ENCODE peak calls at places on chromosome 17, in ten cellular contexts. F is A549, X is spleen, U is IMR-90, M is breast epithelium, I is lower leg skin, K is sigmoid colon, S is ovary, C is body of pancreas, R is heart left ventricle. G is an unnamed sample.
A peak's percentile ranks its signal among the peaks of the same experiment; 100 is the strongest.

GRCh38 chr17:13003454-13003851 is 14.4 kb downstream of the ELAC2 start:
- DNase-seq in S (no peak), F (no peak), X (peak; percentile 71), K (peak; percentile 62), I (no peak), U (no peak), C (no peak), M (no peak), R (no peak), G (no peak)

GRCh38 chr17:34251186-34251585 is 3.9 kb upstream of the CCL2 start:
- DNase-seq in C (no peak), S (no peak), U (no peak), I (no peak), X (no peak), M (no peak), K (no peak), F (no peak), R (no peak), G (no peak)

GRCh38 chr17:76517638-76518038 is 16.4 kb upstream of the RHBDF2 start:
- DNase-seq in S (no peak), X (no peak), I (no peak), F (no peak), M (no peak), R (no peak), K (no peak), C (no peak), U (no peak), G (no peak)

GRCh38 chr17:12113156-12113555 is 92.5 kb downstream of the MAP2K4 start:
- DNase-seq in C (no peak), R (no peak), F (no peak), X (no peak), S (no peak), I (no peak), U (no peak), M (no peak), K (no peak), G (no peak)

GRCh38 chr17:17363638-17364337 is 60.6 kb downstream of the NT5M start:
- DNase-seq in U (no peak), C (no peak), M (peak; percentile 40), K (peak; percentile 44), X (peak; percentile 62), F (no peak), S (peak; percentile 13), I (peak; percentile 80), R (no peak), G (no peak)

GRCh38 chr17:62855136-62855535 is 47.0 kb upstream of the MARCHF10 start:
- DNase-seq in I (no peak), X (no peak), R (no peak), F (no peak), K (no peak), M (no peak), U (no peak), C (no peak), S (no peak), G (no peak)

GRCh38 chr17:78689029-78689428 is 93.0 kb downstream of the CYTH1 start:
- DNase-seq in U (no peak), R (no peak), K (no peak), M (no peak), X (no peak), F (no peak), S (no peak), I (no peak), C (no peak), G (peak; percentile 11)

GRCh38 chr17:6065351-6065750 is 4.8 kb upstream of the WSCD1 start:
- DNase-seq in S (no peak), F (no peak), M (no peak), U (no peak), I (no peak), R (no peak), X (peak; percentile 40), K (no peak), C (no peak), G (no peak)

GRCh38 chr17:2796164-2797140 is at the start of gene RAP1GAP2:
- DNase-seq in S (no peak), R (peak; percentile 61), F (no peak), C (no peak), X (peak; percentile 95), I (peak; percentile 92), U (no peak), K (peak; percentile 77), M (no peak), G (no peak)

GRCh38 chr17:73750975-73751374 is 106.7 kb upstream of the SDK2 start:
- DNase-seq in I (no peak), R (no peak), K (no peak), F (no peak), M (no peak), U (no peak), X (no peak), C (peak; percentile 28), S (no peak), G (no peak)

GRCh38 chr17:51857052-51857593 is 301.4 kb downstream of the CA10 start:
- DNase-seq in C (no peak), X (no peak), K (no peak), M (no peak), S (no peak), F (no peak), U (no peak), R (no peak), I (no peak), G (no peak)

GRCh38 chr17:82082456-82082855 is 15.6 kb downstream of the FASN start:
- DNase-seq in M (no peak), F (no peak), R (no peak), C (no peak), S (no peak), U (no peak), X (no peak), K (no peak), I (no peak), G (no peak)
- TF ChIP-seq POLR2A in M (no peak), F (no peak), R (no peak), C (no peak), S (no peak), U (no peak), X (no peak), K (no peak), I (no peak), G (no peak)

DNA sequence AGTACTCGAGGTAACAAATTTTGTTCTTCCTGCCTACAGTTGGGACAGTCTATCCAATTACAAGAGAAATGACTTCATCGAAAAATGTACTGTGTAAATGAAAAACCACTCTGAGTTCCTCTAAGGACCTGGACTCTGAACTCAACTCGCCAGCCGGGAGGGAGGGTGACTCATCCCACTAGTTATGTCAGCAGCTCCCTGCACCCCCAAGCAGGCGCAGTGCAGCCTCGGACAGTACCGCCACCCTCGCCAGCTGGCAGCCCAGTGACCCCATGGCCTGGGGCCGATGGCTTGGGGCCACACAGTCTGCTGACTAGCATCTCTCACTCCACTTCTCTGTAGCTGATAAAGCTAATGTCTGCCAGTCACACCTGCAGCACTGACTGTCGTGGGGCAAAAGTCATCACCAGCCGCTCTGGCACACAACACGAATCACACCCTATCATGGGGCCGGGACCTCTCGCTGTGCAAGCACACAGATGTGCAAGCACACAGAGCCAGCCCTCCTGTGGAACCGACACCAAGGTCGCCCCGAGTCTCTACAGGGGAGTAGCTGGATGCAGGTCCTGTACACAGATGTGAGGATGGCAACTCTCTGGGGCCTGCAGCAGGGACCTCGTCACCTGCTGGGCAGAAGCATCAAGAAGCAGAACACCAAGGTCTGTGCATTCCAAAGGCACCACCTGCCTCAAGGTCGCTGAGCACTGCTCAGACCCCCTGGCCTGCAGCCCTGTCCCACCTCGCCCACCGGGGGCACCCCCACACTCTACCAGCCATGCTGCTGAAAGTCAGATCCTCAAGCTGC is 5.7 kb downstream of the CSNK1D start:
- DNase-seq in M (peak; percentile 88), C (peak; percentile 96), S (peak; percentile 87), K (peak; percentile 98), F (peak; percentile 97), I (peak; percentile 98), X (peak; percentile 86), R (peak; percentile 88), U (peak; percentile 96), G (peak; percentile 87)
- TF ChIP-seq POLR2A in M (no peak), C (no peak), S (no peak), K (no peak), F (no peak), I (no peak), X (no peak), R (no peak), U (no peak), G (no peak)

GRCh38 chr17:39826334-39826733 is 37.8 kb downstream of the IKZF3 start:
- DNase-seq in C (no peak), F (no peak), S (no peak), U (no peak), I (no peak), K (no peak), R (no peak), X (no peak), M (no peak), G (no peak)

GRCh38 chr17:39820987-39821386 is 43.1 kb downstream of the IKZF3 start:
- DNase-seq in X (no peak), F (no peak), R (no peak), S (no peak), M (no peak), U (no peak), C (no peak), I (no peak), K (no peak), G (no peak)

GRCh38 chr17:39820541-39820940 is 43.6 kb downstream of the IKZF3 start:
- DNase-seq in M (no peak), C (no peak), R (no peak), S (no peak), U (no peak), K (no peak), X (no peak), F (no peak), I (no peak), G (no peak)

GRCh38 chr17:39822051-39822450 is 42.1 kb downstream of the IKZF3 start:
- DNase-seq in U (no peak), I (no peak), X (no peak), F (no peak), S (no peak), K (no peak), C (no peak), R (no peak), M (no peak), G (no peak)

GRCh38 chr17:39823407-39824054 is 40.6 kb downstream of the IKZF3 start:
- DNase-seq in U (no peak), C (no peak), F (peak; percentile 26), I (no peak), K (no peak), M (no peak), X (no peak), S (no peak), R (no peak), G (no peak)
- TF ChIP-seq POLR2A in U (no peak), C (no peak), F (no peak), I (no peak), K (no peak), M (no peak), X (no peak), S (no peak), R (no peak), G (no peak)

DNA sequence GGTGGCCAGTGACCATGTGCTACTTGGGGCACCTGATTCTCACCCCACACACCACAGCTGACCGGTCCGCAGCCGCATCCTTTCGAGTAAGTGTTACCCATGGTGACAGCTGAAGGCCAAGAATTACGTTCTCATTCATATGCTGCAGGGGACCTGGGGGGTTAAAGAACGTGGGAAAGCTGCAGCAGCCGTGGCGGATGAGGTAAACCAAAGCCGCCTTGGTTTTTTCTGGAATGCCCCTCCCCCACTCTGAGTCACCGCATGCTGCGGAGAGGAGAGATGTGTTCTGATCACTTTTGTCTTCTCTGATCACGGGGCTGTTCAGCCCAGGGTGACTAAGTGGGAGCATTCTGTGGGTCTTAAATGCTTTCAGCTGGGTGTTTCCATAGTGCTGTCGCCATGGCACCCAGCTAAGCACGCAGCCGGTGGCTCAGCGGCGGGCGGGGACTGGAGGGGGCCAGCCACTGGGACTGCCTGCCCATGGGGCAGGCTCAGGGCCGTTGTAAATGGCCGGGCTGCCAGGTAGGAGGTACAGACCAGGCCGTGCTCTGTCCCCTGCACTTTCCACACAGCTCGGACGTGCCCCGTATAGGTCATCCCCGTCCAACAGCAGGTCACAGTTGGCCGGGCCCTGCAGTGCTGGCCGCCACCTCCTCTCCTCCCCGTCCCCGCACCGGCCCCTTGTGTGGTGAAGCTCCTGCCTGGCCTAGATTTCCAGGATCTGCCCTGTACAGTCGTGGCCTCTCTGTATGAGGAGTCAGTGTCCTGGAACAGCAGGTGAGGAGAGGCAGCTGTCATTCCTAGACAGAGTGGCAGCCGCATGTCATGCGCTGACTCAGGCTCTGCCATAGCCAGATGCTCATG is 60.0 kb downstream of the BAIAP2 start:
- DNase-seq in M (peak; percentile 82), X (no peak), R (peak; percentile 36), F (peak; percentile 91), S (peak; percentile 85), K (peak; percentile 94), U (peak; percentile 100), C (peak; percentile 61), I (peak; percentile 97), G (peak; percentile 85)
- TF ChIP-seq POLR2A in M (no peak), X (no peak), R (no peak), F (no peak), S (no peak), K (no peak), U (peak; percentile 79), C (no peak), I (no peak), G (no peak)